ENCODE peak calls at places on chromosomes 2 and 18, in six cellular contexts. One of them, this sample, is unnamed.

GRCh38 chr2:173030541-173031485 is 44.8 kb upstream of the MAP3K20 start:
- DNase-seq in choroid plexus epithelial cell: no peak
- DNase-seq in uterus: no peak
- DNase-seq in B cell: no peak
- DNase-seq in GM23338: no peak
- DNase-seq in fibroblast of lung: no peak
- DNase-seq in this sample: no peak

GRCh38 chr2:85804583-85804982 is 50.8 kb downstream of the ATOH8 start:
- DNase-seq in uterus: no peak
- DNase-seq in choroid plexus epithelial cell: no peak
- DNase-seq in GM23338: peak
- DNase-seq in B cell: no peak
- DNase-seq in fibroblast of lung: no peak
- DNase-seq in this sample: peak

GRCh38 chr2:39124770-39125075 is 3.9 kb upstream of the SOS1 start:
- DNase-seq in B cell: no peak
- DNase-seq in GM23338: no peak
- DNase-seq in choroid plexus epithelial cell: no peak
- DNase-seq in uterus: no peak
- DNase-seq in fibroblast of lung: no peak
- DNase-seq in this sample: no peak

GRCh38 chr2:156320491-156320896 is 12.0 kb downstream of the NR4A2 start:
- DNase-seq in choroid plexus epithelial cell: peak
- DNase-seq in B cell: no peak
- DNase-seq in fibroblast of lung: peak
- DNase-seq in uterus: peak
- DNase-seq in GM23338: peak
- DNase-seq in this sample: peak

GRCh38 chr18:12346240-12346565 is 30.8 kb downstream of the AFG3L2 start:
- DNase-seq in fibroblast of lung: no peak
- DNase-seq in GM23338: no peak
- DNase-seq in choroid plexus epithelial cell: no peak
- DNase-seq in uterus: no peak
- DNase-seq in B cell: no peak
- DNase-seq in this sample: no peak

GRCh38 chr2:173278794-173279527 is 75.7 kb upstream of the CDCA7 start:
- DNase-seq in choroid plexus epithelial cell: no peak
- DNase-seq in GM23338: no peak
- DNase-seq in B cell: no peak
- DNase-seq in fibroblast of lung: peak
- DNase-seq in uterus: no peak
- DNase-seq in this sample: no peak

GRCh38 chr2:24628746-24629145 is 137.7 kb downstream of the NCOA1 start:
- DNase-seq in fibroblast of lung: no peak
- DNase-seq in uterus: no peak
- DNase-seq in B cell: no peak
- DNase-seq in GM23338: no peak
- DNase-seq in choroid plexus epithelial cell: no peak
- DNase-seq in this sample: no peak

GRCh38 chr18:58661423-58661822 is 9.8 kb upstream of the MALT1 start:
- DNase-seq in uterus: no peak
- DNase-seq in B cell: no peak
- DNase-seq in fibroblast of lung: no peak
- DNase-seq in choroid plexus epithelial cell: peak
- DNase-seq in GM23338: peak
- DNase-seq in this sample: peak

GRCh38 chr18:2568129-2568528 is 3.2 kb downstream of the METTL4 start:
- DNase-seq in B cell: no peak
- DNase-seq in fibroblast of lung: no peak
- DNase-seq in uterus: no peak
- DNase-seq in choroid plexus epithelial cell: no peak
- DNase-seq in GM23338: no peak
- DNase-seq in this sample: no peak

GRCh38 chr2:25514043-25514627 is 159.2 kb downstream of the DTNB start:
- DNase-seq in fibroblast of lung: no peak
- DNase-seq in uterus: no peak
- DNase-seq in B cell: no peak
- DNase-seq in choroid plexus epithelial cell: no peak
- DNase-seq in GM23338: peak
- DNase-seq in this sample: no peak

GRCh38 chr2:219296142-219296541 is 13.1 kb downstream of the PTPRN start:
- DNase-seq in GM23338: no peak
- DNase-seq in B cell: no peak
- DNase-seq in choroid plexus epithelial cell: no peak
- DNase-seq in uterus: no peak
- DNase-seq in fibroblast of lung: no peak
- DNase-seq in this sample: no peak

GRCh38 chr18:1708006-1708405 is 803.3 kb downstream of the ADCYAP1 start:
- DNase-seq in fibroblast of lung: no peak
- DNase-seq in B cell: no peak
- DNase-seq in GM23338: no peak
- DNase-seq in choroid plexus epithelial cell: no peak
- DNase-seq in uterus: no peak
- DNase-seq in this sample: no peak

GRCh38 chr2:47029737-47030524 is 114.3 kb upstream of the MCFD2 start:
- DNase-seq in fibroblast of lung: peak
- DNase-seq in choroid plexus epithelial cell: no peak
- DNase-seq in GM23338: no peak
- DNase-seq in uterus: no peak
- DNase-seq in B cell: no peak
- DNase-seq in this sample: no peak

DNA sequence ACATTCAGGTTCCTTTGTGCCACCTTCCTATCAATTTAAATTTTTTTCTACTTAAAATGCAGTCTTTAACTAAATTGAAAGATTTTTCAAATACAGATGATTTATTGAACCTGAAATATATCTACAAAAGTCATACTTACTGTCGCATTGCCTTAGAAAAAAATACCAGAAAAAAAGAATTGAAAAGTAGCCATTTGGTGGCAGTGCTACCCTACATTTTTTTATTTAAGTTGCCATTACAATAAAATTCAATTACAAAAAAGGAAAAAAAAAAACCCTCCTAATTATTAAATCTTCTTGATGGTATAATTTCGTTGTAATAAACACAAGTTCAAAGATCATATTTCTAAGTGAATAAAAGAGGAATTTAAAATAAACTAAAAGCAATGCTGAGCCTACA is 43.4 kb downstream of the DSC3 start:
- DNase-seq in B cell: no peak
- DNase-seq in GM23338: no peak
- DNase-seq in choroid plexus epithelial cell: peak
- DNase-seq in fibroblast of lung: no peak
- DNase-seq in uterus: no peak
- DNase-seq in this sample: no peak
- TF ChIP-seq CTCF in B cell: no peak
- TF ChIP-seq CTCF in GM23338: no peak
- TF ChIP-seq CTCF in choroid plexus epithelial cell: no peak
- TF ChIP-seq CTCF in fibroblast of lung: no peak
- TF ChIP-seq CTCF in uterus: no peak
- TF ChIP-seq CTCF in this sample: peak

DNA sequence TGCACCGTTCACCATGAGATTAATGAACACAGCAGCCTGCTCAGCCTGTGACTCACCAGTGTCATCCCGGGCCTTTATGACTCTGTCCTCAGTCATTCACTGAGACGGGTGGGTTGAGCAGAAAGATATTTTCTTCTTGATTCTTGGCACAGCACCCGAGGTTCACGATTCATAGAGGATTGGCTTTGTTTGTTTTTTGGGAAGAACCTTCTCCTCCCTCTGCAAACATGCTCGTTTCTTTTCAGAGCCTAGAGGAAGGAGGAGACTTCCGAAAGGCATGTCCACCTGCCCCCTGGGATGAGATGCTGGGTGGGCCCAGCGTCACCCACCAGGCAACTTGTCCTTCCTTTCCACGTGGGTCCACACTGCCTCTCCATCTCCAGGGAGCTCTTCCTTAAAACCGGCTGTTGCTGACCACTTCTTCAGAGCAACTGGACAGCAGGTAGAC is 199.2 kb downstream of the GLI2 start:
- DNase-seq in fibroblast of lung: peak
- DNase-seq in B cell: no peak
- DNase-seq in uterus: no peak
- DNase-seq in choroid plexus epithelial cell: peak
- DNase-seq in GM23338: no peak
- DNase-seq in this sample: no peak
- TF ChIP-seq CTCF in fibroblast of lung: no peak
- TF ChIP-seq CTCF in B cell: no peak
- TF ChIP-seq CTCF in uterus: no peak
- TF ChIP-seq CTCF in choroid plexus epithelial cell: no peak
- TF ChIP-seq CTCF in GM23338: no peak
- TF ChIP-seq CTCF in this sample: no peak

GRCh38 chr2:130391872-130392670 is 36.2 kb downstream of the PTPN18 start:
- DNase-seq in uterus: peak
- DNase-seq in choroid plexus epithelial cell: peak
- DNase-seq in GM23338: no peak
- DNase-seq in B cell: no peak
- DNase-seq in fibroblast of lung: peak
- DNase-seq in this sample: no peak
- TF ChIP-seq CTCF in uterus: no peak
- TF ChIP-seq CTCF in choroid plexus epithelial cell: peak
- TF ChIP-seq CTCF in GM23338: no peak
- TF ChIP-seq CTCF in B cell: no peak
- TF ChIP-seq CTCF in fibroblast of lung: peak
- TF ChIP-seq CTCF in this sample: peak

DNA sequence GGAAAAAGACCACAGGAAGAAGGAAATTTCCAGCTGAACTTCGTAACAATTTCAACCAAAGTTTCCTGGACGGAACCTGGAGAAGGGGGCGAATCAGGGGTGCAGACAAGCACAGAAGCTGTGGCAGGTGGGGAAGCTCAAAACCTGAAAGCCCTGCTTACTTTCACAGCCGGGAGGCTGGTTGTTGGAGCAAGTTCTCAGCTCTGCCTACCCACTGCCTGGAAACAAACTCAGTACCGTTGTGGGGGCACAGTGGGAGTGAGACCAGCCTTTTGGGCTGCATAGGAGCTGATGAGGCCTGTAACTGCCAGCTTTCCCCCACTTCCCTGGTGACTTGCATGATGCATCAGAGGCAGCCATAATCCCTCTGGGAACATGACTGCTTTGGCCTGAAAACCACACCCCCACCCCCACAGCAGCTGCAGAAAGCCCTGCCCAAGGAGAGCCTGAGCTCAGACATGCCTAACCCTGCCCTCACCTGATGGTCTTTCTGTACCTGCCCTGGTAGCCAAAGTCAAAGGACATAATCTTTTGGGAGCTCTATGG is 207.0 kb upstream of the VWC2L start:
- DNase-seq in GM23338: no peak
- DNase-seq in uterus: no peak
- DNase-seq in B cell: no peak
- DNase-seq in fibroblast of lung: peak
- DNase-seq in choroid plexus epithelial cell: peak
- DNase-seq in this sample: no peak
- TF ChIP-seq CTCF in GM23338: no peak
- TF ChIP-seq CTCF in uterus: no peak
- TF ChIP-seq CTCF in B cell: no peak
- TF ChIP-seq CTCF in fibroblast of lung: no peak
- TF ChIP-seq CTCF in choroid plexus epithelial cell: no peak
- TF ChIP-seq CTCF in this sample: no peak

GRCh38 chr2:7508220-7508943 is 591.2 kb downstream of the RNF144A start:
- DNase-seq in choroid plexus epithelial cell: no peak
- DNase-seq in fibroblast of lung: no peak
- DNase-seq in GM23338: no peak
- DNase-seq in uterus: no peak
- DNase-seq in B cell: no peak
- DNase-seq in this sample: no peak

GRCh38 chr2:7513834-7514233 is 596.6 kb downstream of the RNF144A start:
- DNase-seq in GM23338: no peak
- DNase-seq in fibroblast of lung: no peak
- DNase-seq in B cell: no peak
- DNase-seq in choroid plexus epithelial cell: no peak
- DNase-seq in uterus: no peak
- DNase-seq in this sample: no peak

GRCh38 chr2:7515327-7515726 is 598.1 kb downstream of the RNF144A start:
- DNase-seq in B cell: no peak
- DNase-seq in choroid plexus epithelial cell: no peak
- DNase-seq in GM23338: no peak
- DNase-seq in fibroblast of lung: no peak
- DNase-seq in uterus: no peak
- DNase-seq in this sample: no peak

GRCh38 chr2:7510353-7510752 is 593.1 kb downstream of the RNF144A start:
- DNase-seq in GM23338: no peak
- DNase-seq in uterus: no peak
- DNase-seq in fibroblast of lung: no peak
- DNase-seq in B cell: no peak
- DNase-seq in choroid plexus epithelial cell: no peak
- DNase-seq in this sample: no peak
- TF ChIP-seq CTCF in GM23338: peak
- TF ChIP-seq CTCF in uterus: no peak
- TF ChIP-seq CTCF in fibroblast of lung: no peak
- TF ChIP-seq CTCF in B cell: no peak
- TF ChIP-seq CTCF in choroid plexus epithelial cell: no peak
- TF ChIP-seq CTCF in this sample: peak